ENCODE peak calls at places on chromosomes 13 and 19, in eight cellular contexts. P is A549, S is fibroblast of lung, F is uterus, G is thoracic aorta, I is mammary epithelial cell, V is pancreas, Y is psoas muscle. B is an unnamed sample.
A peak's percentile ranks its signal among the peaks of the same experiment; 100 is the strongest.

GRCh38 chr13:103188688-103189326 is 122.6 kb upstream of the SLC10A2 start:
- DNase-seq in P (peak; percentile 0), S (peak; percentile 23), F (no peak), V (no peak), Y (no peak), G (no peak), I (peak; percentile 23), B (no peak)

GRCh38 chr19:49590971-49591730 is at the start of gene PRR12:
- DNase-seq in I (peak; percentile 64), S (peak; percentile 63), Y (peak; percentile 81), V (peak; percentile 76), G (no peak), P (peak; percentile 88), F (peak; percentile 72), B (peak; percentile 82)

GRCh38 chr13:30776661-30777060 is 41.3 kb downstream of the ALOX5AP start:
- DNase-seq in I (no peak), G (no peak), Y (no peak), F (no peak), S (no peak), P (no peak), V (no peak), B (no peak)

GRCh38 chr19:2049741-2050348 is 1.2 kb downstream of the MKNK2 start:
- DNase-seq in G (no peak), P (peak; percentile 76), S (peak; percentile 74), I (peak; percentile 78), Y (peak; percentile 93), F (peak; percentile 81), V (peak; percentile 89), B (peak; percentile 92)

GRCh38 chr13:107669356-107669755 is 546.0 kb downstream of the LIG4 start:
- DNase-seq in F (no peak), Y (no peak), I (peak; percentile 41), V (no peak), G (no peak), S (peak; percentile 76), P (no peak), B (no peak)

GRCh38 chr13:89883893-89884448 is 1463.5 kb upstream of the MIR17HG start:
- DNase-seq in Y (no peak), F (no peak), G (no peak), S (no peak), P (no peak), I (no peak), V (no peak), B (no peak)

GRCh38 chr13:50722437-50723125 is 120.9 kb downstream of the DLEU7 start:
- DNase-seq in F (no peak), G (no peak), P (no peak), I (no peak), S (peak; percentile 31), V (no peak), Y (no peak), B (no peak)

GRCh38 chr13:41311607-41312500 is 787 bp downstream of the NAA16 start:
- DNase-seq in Y (peak; percentile 64), P (peak; percentile 6), S (peak; percentile 41), F (peak; percentile 44), G (peak; percentile 8), V (peak; percentile 82), I (peak; percentile 41), B (peak; percentile 65)

GRCh38 chr13:111895896-111896821 is 170.8 kb upstream of the SOX1 start:
- DNase-seq in V (no peak), F (no peak), I (no peak), G (no peak), Y (no peak), P (no peak), S (no peak), B (no peak)

GRCh38 chr19:53422551-53422950 is 9.2 kb upstream of the ZNF761 start:
- DNase-seq in S (no peak), Y (no peak), F (no peak), V (no peak), G (no peak), I (no peak), P (no peak), B (no peak)

DNA sequence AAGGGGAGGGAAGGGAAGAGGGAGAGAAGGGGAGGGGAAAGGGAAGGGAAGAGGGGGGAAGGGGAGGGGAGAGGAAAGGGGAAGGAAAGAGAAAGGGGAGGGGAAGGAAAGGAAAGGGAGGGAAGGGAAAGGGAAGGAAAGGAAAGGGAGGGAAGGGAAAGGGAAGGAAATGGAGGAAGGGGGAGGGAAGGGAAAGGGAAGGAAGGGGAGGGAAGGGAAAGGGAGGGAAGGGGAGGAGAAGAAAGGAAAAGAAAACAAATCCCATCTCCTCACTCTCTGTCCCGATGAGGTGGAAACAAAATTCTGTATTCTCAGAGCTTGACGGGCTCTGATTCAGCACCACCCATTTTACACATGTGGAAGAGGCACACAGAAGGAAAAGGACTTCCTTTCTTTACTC is 51.4 kb upstream of the SIN3B start:
- DNase-seq in G (no peak), Y (no peak), I (no peak), V (no peak), S (no peak), F (no peak), P (no peak), B (no peak)
- H3K4me3 ChIP-seq in G (no peak overlapping the region), Y (no peak overlapping the region), I (no peak overlapping the region), V (no peak overlapping the region), S (no peak overlapping the region), F (no peak overlapping the region), P (no peak overlapping the region), B (no peak overlapping the region)

DNA sequence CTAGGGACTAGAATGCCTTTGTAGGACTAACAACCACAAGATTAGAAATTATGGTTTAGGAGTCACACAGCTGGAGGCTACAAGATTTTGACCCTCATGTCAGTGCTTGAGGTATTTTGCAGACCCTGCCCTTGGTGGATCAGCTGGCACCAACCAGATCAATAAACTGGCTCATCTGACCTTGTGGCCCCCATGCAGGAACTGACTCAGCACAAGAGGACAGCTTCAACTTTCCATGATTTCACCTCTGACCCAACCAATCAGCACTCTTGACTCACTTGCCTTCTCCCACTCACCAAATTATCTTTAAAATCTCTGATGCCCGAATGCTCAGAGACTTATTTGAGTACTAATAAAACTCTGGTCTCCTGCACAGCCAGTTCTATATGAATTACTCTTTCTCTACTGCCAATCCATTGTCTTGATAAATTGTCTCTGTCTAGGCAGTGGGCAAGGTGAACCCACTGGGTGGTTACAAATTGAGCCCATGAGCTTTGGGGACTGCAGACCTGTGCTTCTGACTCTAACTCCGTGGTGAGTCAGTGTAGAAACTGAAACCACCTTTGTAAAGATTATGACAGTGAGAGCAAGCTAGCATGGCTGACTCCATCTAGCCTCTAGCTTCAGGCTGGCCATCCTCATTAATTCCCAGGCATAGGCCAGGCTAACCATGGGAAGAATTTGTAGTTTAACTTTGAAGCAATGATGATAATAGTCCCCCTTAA is 33.8 kb upstream of the CEACAM8 start:
- DNase-seq in F (no peak), G (no peak), I (no peak), S (no peak), V (no peak), P (no peak), Y (no peak), B (no peak)
- H3K9me3 ChIP-seq in F (no peaks in the 10 kb centered on the region), G (no peaks in the 10 kb centered on the region), I (no peaks in the 10 kb centered on the region), S (no peaks in the 10 kb centered on the region), V (no peaks in the 10 kb centered on the region), P (peaks cover 17% of the 10 kb centered on the region), Y (no peaks in the 10 kb centered on the region), B (no peaks in the 10 kb centered on the region)

GRCh38 chr13:113044431-113045114 is 61.0 kb upstream of the F7 start:
- DNase-seq in P (no peak), G (no peak), S (no peak), Y (no peak), V (no peak), I (no peak), F (no peak), B (no peak)

GRCh38 chr13:113043001-113043630 is 62.5 kb upstream of the F7 start:
- DNase-seq in P (no peak), Y (no peak), S (no peak), I (no peak), V (no peak), F (no peak), G (no peak), B (no peak)

GRCh38 chr13:113045214-113046007 is 60.2 kb upstream of the F7 start:
- DNase-seq in P (no peak), I (no peak), S (no peak), F (no peak), G (no peak), Y (no peak), V (no peak), B (no peak)

GRCh38 chr13:113042456-113042855 is 63.1 kb upstream of the F7 start:
- DNase-seq in I (no peak), Y (no peak), V (no peak), S (no peak), P (no peak), G (no peak), F (no peak), B (no peak)

DNA sequence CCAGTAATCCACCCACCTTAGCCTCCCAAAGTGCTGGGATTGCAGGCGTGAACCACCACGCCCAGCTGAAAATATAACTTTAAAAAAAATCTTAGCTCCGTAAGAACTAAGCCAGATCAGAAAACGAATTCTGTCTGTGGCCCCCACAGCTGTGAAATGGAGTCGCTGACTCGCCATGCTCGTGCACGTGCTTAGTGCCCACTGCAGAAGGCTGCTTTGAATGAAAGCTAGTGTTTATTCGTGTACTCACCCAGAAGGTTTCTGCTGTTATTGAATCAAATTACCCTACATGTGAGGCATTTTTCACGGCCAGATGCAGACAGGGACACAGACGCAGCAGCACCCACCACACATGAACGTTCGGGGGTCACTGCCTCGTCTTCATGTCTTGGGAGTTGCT is 61.7 kb upstream of the F7 start:
- DNase-seq in F (no peak), P (no peak), Y (no peak), S (no peak), V (no peak), I (no peak), G (no peak), B (no peak)
- TF ChIP-seq CTCF in F (no peak), P (no peak), Y (no peak), S (no peak), V (no peak), I (no peak), G (no peak), B (no peak)

GRCh38 chr19:345320-345879 is 804 bp upstream of the MIER2 start:
- DNase-seq in V (no peak), P (no peak), S (no peak), Y (no peak), G (no peak), F (no peak), I (no peak), B (peak; percentile 4)
- H3K4me3 ChIP-seq in V (no peak overlapping the region), P (peak overlapping the region; percentile 94), S (no peak overlapping the region), Y (peak overlapping the region; percentile 74), G (peak overlapping the region; percentile 87), F (peak overlapping the region; percentile 58), I (no peak overlapping the region), B (no peak overlapping the region)

DNA sequence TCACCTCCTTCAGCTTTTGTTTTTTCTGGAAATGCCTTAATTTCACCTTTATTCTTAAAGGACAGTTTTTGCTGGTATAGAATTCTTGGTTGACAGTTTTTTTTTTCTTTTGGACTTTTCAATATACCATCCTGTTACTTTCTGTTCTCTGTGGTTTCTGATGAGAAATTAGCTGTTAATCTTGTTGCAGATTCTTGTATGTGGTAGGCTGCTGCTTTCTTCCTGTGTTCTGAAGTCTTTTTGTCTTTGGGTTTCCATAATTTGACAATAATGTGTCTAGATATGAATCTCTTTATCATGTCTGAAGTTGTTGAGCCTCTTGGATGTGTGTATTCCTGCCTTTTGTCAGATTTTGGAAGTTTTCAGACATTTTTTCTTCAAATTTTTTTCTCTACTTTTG is 12.0 kb downstream of the ZNF283 start:
- DNase-seq in V (no peak), I (no peak), Y (no peak), P (no peak), S (no peak), F (no peak), G (no peak), B (no peak)
- H3K9me3 ChIP-seq in V (no peaks in the 10 kb centered on the region), I (peaks cover 43% of the 10 kb centered on the region), Y (peaks cover 83% of the 10 kb centered on the region), P (peaks cover 94% of the 10 kb centered on the region), S (peaks cover 3% of the 10 kb centered on the region), F (peaks cover 3% of the 10 kb centered on the region), G (peaks cover 82% of the 10 kb centered on the region), B (peaks cover 97% of the 10 kb centered on the region)

B was measured in mucosa of descending colon.